ENCODE peak calls at places on chromosomes 5 and 9, in eight cellular contexts. Z, D, S, K, V, G, T and I are unnamed samples. For H3K9me3, the result is how much of the 10 kb centered on the place peaks cover.

GRCh38 chr9:70076678-70077077 is 33.0 kb downstream of the MAMDC2 start:
- DNase-seq in Z (no peak), D (no peak), S (no peak), K (no peak), V (no peak), G (no peak), T (no peak), I (no peak)

GRCh38 chr5:51185985-51186384 is 197.3 kb upstream of the ISL1 start:
- DNase-seq in Z (no peak), D (no peak), S (no peak), K (no peak), V (no peak), G (no peak), T (no peak), I (no peak)

GRCh38 chr5:181217111-181217804 is 5.8 kb upstream of the TRIM41 start:
- DNase-seq in Z (peak), D (peak), S (peak), K (peak), V (peak), G (peak), T (peak), I (peak)

GRCh38 chr9:117720555-117720954 is 16.4 kb downstream of the TLR4 start:
- DNase-seq in Z (peak), D (peak), S (no peak), K (peak), V (peak), G (no peak), T (no peak), I (no peak)

GRCh38 chr9:93183663-93184438 is at the start of gene WNK2:
- DNase-seq in Z (peak), D (peak), S (no peak), K (no peak), V (no peak), G (peak), T (peak), I (peak)

GRCh38 chr9:114301798-114302565 is 20.9 kb upstream of the ORM1 start:
- DNase-seq in Z (no peak), D (no peak), S (peak), K (no peak), V (no peak), G (no peak), T (no peak), I (no peak)

GRCh38 chr5:180787711-180788431 is 14.7 kb downstream of the MGAT1 start:
- DNase-seq in Z (no peak), D (peak), S (no peak), K (no peak), V (no peak), G (no peak), T (no peak), I (no peak)

GRCh38 chr9:112233769-112234168 is 58.7 kb upstream of the SUSD1 start:
- DNase-seq in Z (no peak), D (no peak), S (no peak), K (no peak), V (peak), G (no peak), T (no peak), I (no peak)

GRCh38 chr9:34961574-34962480 is 3.7 kb downstream of the PHF24 start:
- DNase-seq in Z (no peak), D (no peak), S (no peak), K (no peak), V (no peak), G (no peak), T (no peak), I (no peak)

GRCh38 chr9:4225291-4226119 is 74.4 kb downstream of the GLIS3 start:
- DNase-seq in Z (no peak), D (no peak), S (no peak), K (no peak), V (no peak), G (no peak), T (no peak), I (no peak)

GRCh38 chr5:127934791-127935256 is 148.7 kb upstream of the SLC12A2 start:
- DNase-seq in Z (no peak), D (no peak), S (peak), K (no peak), V (no peak), G (no peak), T (no peak), I (no peak)

GRCh38 chr5:134964359-134965270 is 3.1 kb upstream of the CATSPER3 start:
- DNase-seq in Z (no peak), D (no peak), S (no peak), K (no peak), V (no peak), G (peak), T (no peak), I (no peak)

GRCh38 chr5:72438141-72438540 is 69.1 kb downstream of the ZNF366 start:
- DNase-seq in Z (no peak), D (no peak), S (no peak), K (no peak), V (no peak), G (no peak), T (no peak), I (no peak)

GRCh38 chr9:106287108-106287631 is 575.8 kb upstream of the ZNF462 start:
- DNase-seq in Z (no peak), D (peak), S (no peak), K (no peak), V (no peak), G (no peak), T (no peak), I (no peak)

GRCh38 chr9:131306397-131306997 is 17.0 kb downstream of the PLPP7 start:
- DNase-seq in Z (no peak), D (no peak), S (no peak), K (no peak), V (no peak), G (no peak), T (no peak), I (no peak)

DNA sequence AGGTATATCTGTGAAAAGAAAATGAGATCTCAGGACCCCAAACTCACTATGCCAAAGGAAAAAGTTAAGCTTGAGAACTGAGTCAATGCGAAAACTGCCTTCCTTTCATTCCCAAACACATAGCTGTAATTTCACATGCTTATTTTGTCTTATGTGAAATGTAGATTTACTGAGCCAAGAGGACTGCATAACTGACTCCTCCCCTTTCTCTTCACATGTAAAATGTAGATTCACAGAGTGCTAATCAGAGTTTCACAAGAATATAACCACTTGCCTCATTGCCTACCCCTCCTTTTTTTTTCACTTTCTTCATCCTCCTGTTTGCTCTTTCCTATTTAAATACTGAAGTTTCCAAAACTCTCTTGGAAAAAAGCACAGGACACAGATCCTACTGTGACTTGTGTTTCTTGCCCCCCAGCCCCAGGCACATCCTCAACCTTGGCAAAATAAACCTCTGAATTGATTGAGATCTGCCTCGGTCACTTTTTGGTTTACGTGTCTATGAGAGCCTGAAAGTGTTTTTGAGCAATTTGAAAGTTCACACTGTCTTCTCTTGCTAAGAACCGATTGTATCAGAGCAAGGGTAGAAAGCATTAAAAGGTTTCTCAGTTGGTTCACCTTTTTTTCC is 44.9 kb upstream of the SNAPC3 start:
- DNase-seq in Z (no peak), D (no peak), S (no peak), K (no peak), V (no peak), G (no peak), T (no peak), I (no peak)
- H3K9me3 ChIP-seq in Z (under half), D (under half), S (under half), K (under half), V (under half), G (under half), T (under half), I (under half)

GRCh38 chr5:61808091-61808490 is 476.0 kb downstream of the ZSWIM6 start:
- DNase-seq in Z (no peak), D (no peak), S (no peak), K (no peak), V (no peak), G (no peak), T (no peak), I (no peak)
- H3K9me3 ChIP-seq in Z (under half), D (under half), S (under half), K (under half), V (under half), G (under half), T (under half), I (under half)

GRCh38 chr9:134855900-134856377 is 24.7 kb upstream of the FCN2 start:
- DNase-seq in Z (no peak), D (no peak), S (no peak), K (no peak), V (no peak), G (no peak), T (no peak), I (no peak)
- H3K9me3 ChIP-seq in Z (under half), D (under half), S (under half), K (under half), V (under half), G (under half), T (under half), I (under half)

DNA sequence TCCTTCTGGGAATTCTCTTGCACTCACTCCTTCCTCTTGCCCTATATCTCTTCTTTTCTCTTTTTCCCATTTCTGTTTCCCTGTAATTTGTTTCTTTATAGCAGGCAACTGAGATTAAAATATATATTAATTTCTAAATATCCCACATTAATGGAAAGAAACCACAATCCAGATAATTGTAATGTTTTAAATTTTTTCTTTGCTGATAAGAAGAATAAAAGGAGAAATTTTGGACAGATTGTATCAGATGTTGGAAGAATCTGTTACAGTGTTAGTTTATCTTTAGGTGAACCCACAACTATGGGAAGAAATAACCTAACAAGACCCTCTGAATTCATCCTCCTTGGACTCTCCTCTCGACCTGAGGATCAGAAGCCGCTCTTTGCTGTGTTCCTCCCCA is at the start of gene OR1L1:
- DNase-seq in Z (no peak), D (no peak), S (no peak), K (no peak), V (no peak), G (no peak), T (no peak), I (no peak)
- H3K9me3 ChIP-seq in Z (under half), D (under half), S (under half), K (under half), V (under half), G (under half), T (under half), I (under half)

GRCh38 chr5:7907612-7908011 is 38.7 kb downstream of the MTRR start:
- DNase-seq in Z (no peak), D (no peak), S (no peak), K (no peak), V (no peak), G (no peak), T (no peak), I (no peak)

GRCh38 chr5:7904170-7904569 is 35.2 kb downstream of the MTRR start:
- DNase-seq in Z (no peak), D (no peak), S (no peak), K (no peak), V (no peak), G (no peak), T (no peak), I (no peak)

GRCh38 chr5:7902993-7903625 is 34.2 kb downstream of the MTRR start:
- DNase-seq in Z (no peak), D (no peak), S (no peak), K (no peak), V (no peak), G (no peak), T (no peak), I (no peak)

GRCh38 chr5:7910738-7911428 is 41.9 kb downstream of the MTRR start:
- DNase-seq in Z (no peak), D (no peak), S (no peak), K (no peak), V (no peak), G (no peak), T (no peak), I (no peak)

DNA sequence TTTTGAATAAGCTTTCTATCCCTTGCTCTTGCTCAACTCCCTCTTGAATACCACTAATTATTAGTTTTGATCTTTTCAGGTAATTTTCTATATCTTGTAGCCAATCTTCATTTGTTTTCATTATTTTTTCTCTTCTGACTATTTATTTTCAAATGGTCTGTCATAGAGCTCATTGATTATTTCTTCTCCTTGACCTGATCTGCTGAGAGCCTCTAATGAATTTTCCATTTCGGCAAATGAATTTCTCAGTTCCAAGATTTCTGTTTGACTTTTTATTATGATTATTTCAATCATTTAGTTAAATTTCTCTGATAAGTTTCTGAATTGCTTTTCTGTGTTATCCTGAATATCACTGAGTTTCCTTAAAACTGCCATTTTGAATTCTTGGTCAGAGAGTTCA is 39.4 kb downstream of the MTRR start:
- DNase-seq in Z (no peak), D (no peak), S (no peak), K (no peak), V (no peak), G (no peak), T (no peak), I (no peak)
- H3K9me3 ChIP-seq in Z (under half), D (under half), S (under half), K (under half), V (under half), G (under half), T (under half), I (under half)

GRCh38 chr9:133976191-133976861 is 15.8 kb downstream of the VAV2 start:
- DNase-seq in Z (no peak), D (peak), S (no peak), K (no peak), V (no peak), G (no peak), T (no peak), I (no peak)

GRCh38 chr9:133975511-133975910 is 16.6 kb downstream of the VAV2 start:
- DNase-seq in Z (no peak), D (peak), S (no peak), K (no peak), V (no peak), G (no peak), T (no peak), I (no peak)

GRCh38 chr9:133978226-133979123 is 13.6 kb downstream of the VAV2 start:
- DNase-seq in Z (no peak), D (peak), S (no peak), K (no peak), V (no peak), G (no peak), T (no peak), I (peak)

GRCh38 chr9:133977421-133978201 is 14.5 kb downstream of the VAV2 start:
- DNase-seq in Z (no peak), D (peak), S (no peak), K (no peak), V (no peak), G (no peak), T (no peak), I (no peak)

GRCh38 chr9:133976888-133977287 is 15.2 kb downstream of the VAV2 start:
- DNase-seq in Z (no peak), D (peak), S (no peak), K (no peak), V (no peak), G (no peak), T (no peak), I (no peak)
- H3K9me3 ChIP-seq in Z (under half), D (under half), S (under half), K (under half), V (under half), G (under half), T (under half), I (under half)

GRCh38 chr5:29902859-29903258 is 1290.6 kb upstream of the CDH6 start:
- DNase-seq in Z (no peak), D (no peak), S (no peak), K (no peak), V (no peak), G (no peak), T (no peak), I (no peak)

GRCh38 chr5:29896651-29897050 is 1296.8 kb upstream of the CDH6 start:
- DNase-seq in Z (no peak), D (no peak), S (no peak), K (no peak), V (no peak), G (no peak), T (no peak), I (no peak)

GRCh38 chr5:29894668-29895067 is 1298.8 kb upstream of the CDH6 start:
- DNase-seq in Z (no peak), D (no peak), S (no peak), K (no peak), V (no peak), G (no peak), T (no peak), I (no peak)

GRCh38 chr5:29897916-29898315 is 1295.6 kb upstream of the CDH6 start:
- DNase-seq in Z (no peak), D (no peak), S (no peak), K (no peak), V (no peak), G (no peak), T (no peak), I (no peak)

GRCh38 chr5:29899583-29899982 is 1293.9 kb upstream of the CDH6 start:
- DNase-seq in Z (no peak), D (no peak), S (no peak), K (no peak), V (no peak), G (no peak), T (no peak), I (no peak)
- H3K9me3 ChIP-seq in Z (under half), D (under half), S (under half), K (under half), V (under half), G (under half), T (under half), I (under half)

GRCh38 chr9:137945581-137945980 is 68.0 kb downstream of the CACNA1B start:
- DNase-seq in Z (no peak), D (no peak), S (no peak), K (no peak), V (no peak), G (no peak), T (no peak), I (no peak)
- H3K9me3 ChIP-seq in Z (under half), D (under half), S (under half), K (half or more), V (under half), G (under half), T (under half), I (under half)

GRCh38 chr5:36659406-36659805 is 53.0 kb downstream of the SLC1A3 start:
- DNase-seq in Z (no peak), D (no peak), S (no peak), K (no peak), V (no peak), G (no peak), T (no peak), I (no peak)
- H3K9me3 ChIP-seq in Z (under half), D (under half), S (under half), K (under half), V (under half), G (under half), T (under half), I (under half)

DNA sequence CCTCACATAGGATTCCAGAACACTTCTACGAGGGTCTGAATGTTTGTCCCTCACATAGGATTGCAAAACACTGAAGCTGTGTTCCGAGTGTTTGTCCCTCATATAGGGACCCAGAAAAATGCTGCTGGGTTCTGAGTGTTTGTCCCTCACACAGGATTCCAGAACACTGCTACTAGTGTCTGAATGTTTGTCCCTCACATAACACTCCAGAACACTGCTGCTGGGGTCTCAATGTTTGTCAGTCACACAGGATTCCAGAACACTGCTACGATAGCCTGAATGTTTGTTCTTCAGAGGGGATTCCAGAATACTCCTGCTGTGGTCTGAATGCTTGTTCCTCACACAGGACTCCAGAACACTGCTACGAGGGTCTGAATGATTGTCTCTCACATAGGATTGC is 218.7 kb downstream of the FOXD4L6 start:
- DNase-seq in Z (no peak), D (no peak), S (no peak), K (no peak), V (no peak), G (no peak), T (no peak), I (no peak)
- H3K9me3 ChIP-seq in Z (half or more), D (under half), S (under half), K (half or more), V (half or more), G (half or more), T (half or more), I (half or more)